ENCODE peak calls at places on chromosomes 1 and 21, in nine cellular contexts. J is frontal cortex, X is neural progenitor cell, F is cardiac muscle cell, Z is M059J, B is nephron progenitor cell, E is NCI-H1092 treated with DMSO at 0.1 percent for 48 hours, U is T1000, A is aorta. Y is an unnamed sample.

GRCh38 chr1:14929547-14930223 is 223.9 kb upstream of the TMEM51 start:
- DNase-seq in E (peak), J (no peak), A (no peak), X (no peak), F (peak), B (no peak), Z (peak), U (peak), Y (no peak)

GRCh38 chr1:94334764-94335163 is 83.4 kb upstream of the ABCD3 start:
- DNase-seq in F (no peak), X (no peak), B (no peak), Z (no peak), J (no peak), A (no peak), E (no peak), U (no peak), Y (no peak)

GRCh38 chr1:156852414-156852874 is 6.5 kb downstream of the INSRR start:
- DNase-seq in U (no peak), F (peak), J (peak), Z (peak), E (peak), B (peak), X (no peak), A (no peak), Y (peak)

GRCh38 chr1:54806931-54807611 is 5.9 kb upstream of the TTC22 start:
- DNase-seq in Z (peak), B (no peak), E (no peak), X (no peak), J (no peak), A (no peak), F (no peak), U (no peak), Y (no peak)

GRCh38 chr21:45632897-45633260 is 10.6 kb upstream of the PCBP3 start:
- DNase-seq in Z (no peak), J (no peak), X (no peak), E (no peak), U (no peak), A (peak), F (no peak), B (no peak), Y (no peak)

GRCh38 chr1:31760422-31760900 is 3.7 kb downstream of the ADGRB2 start:
- DNase-seq in J (no peak), U (no peak), X (peak), A (no peak), E (no peak), F (no peak), B (peak), Z (no peak), Y (no peak)

GRCh38 chr1:224343679-224344078 is 13.0 kb upstream of the CNIH4 start:
- DNase-seq in F (no peak), B (no peak), Z (peak), X (no peak), J (no peak), U (no peak), E (no peak), A (no peak), Y (no peak)

GRCh38 chr1:73635021-73635420 is 563.0 kb downstream of the LRRIQ3 start:
- DNase-seq in Z (no peak), X (no peak), U (no peak), J (no peak), F (no peak), A (no peak), E (no peak), B (no peak), Y (no peak)

GRCh38 chr1:62110198-62110817 is 84.3 kb upstream of the L1TD1 start:
- DNase-seq in Z (no peak), F (no peak), B (no peak), X (no peak), A (no peak), J (no peak), E (no peak), U (no peak), Y (no peak)

GRCh38 chr1:102550729-102551384 is 554.1 kb upstream of the OLFM3 start:
- DNase-seq in J (no peak), X (peak), E (no peak), Z (peak), B (peak), A (no peak), F (peak), U (no peak), Y (no peak)

GRCh38 chr1:228141871-228142615 is 2.0 kb downstream of the GUK1 start:
- DNase-seq in A (no peak), F (no peak), X (no peak), E (no peak), U (no peak), J (no peak), B (no peak), Z (peak), Y (no peak)

GRCh38 chr1:12148160-12148957 is 18.4 kb upstream of the TNFRSF1B start:
- DNase-seq in Z (peak), U (no peak), E (no peak), F (no peak), A (no peak), J (no peak), B (no peak), X (no peak), Y (no peak)

GRCh38 chr1:163076981-163077761 is 8.0 kb downstream of the RGS4 start:
- DNase-seq in Z (no peak), E (no peak), F (no peak), A (no peak), J (no peak), U (no peak), B (no peak), X (no peak), Y (no peak)

GRCh38 chr1:7641587-7642417 is 129.3 kb upstream of the VAMP3 start:
- DNase-seq in E (peak), A (no peak), J (no peak), U (no peak), F (no peak), B (peak), X (peak), Z (no peak), Y (no peak)

GRCh38 chr1:200033511-200034261 is 6.2 kb downstream of the NR5A2 start:
- DNase-seq in J (no peak), Z (no peak), A (no peak), X (peak), U (no peak), B (no peak), F (peak), E (no peak), Y (no peak)

GRCh38 chr21:31873275-31873695 is 465 bp downstream of the HUNK start:
- DNase-seq in B (peak), U (peak), Z (no peak), E (peak), A (peak), X (peak), F (no peak), J (no peak), Y (no peak)

GRCh38 chr1:115507256-115507589 is 134.5 kb upstream of the VANGL1 start:
- DNase-seq in B (peak), E (peak), J (peak), F (peak), Z (peak), U (no peak), A (no peak), X (peak), Y (no peak)

GRCh38 chr1:221812905-221813597 is 71.2 kb upstream of the DUSP10 start:
- DNase-seq in J (no peak), E (no peak), A (no peak), U (no peak), X (no peak), F (no peak), Z (no peak), B (no peak), Y (no peak)

GRCh38 chr1:36511804-36512798 is 29.4 kb upstream of the CSF3R start:
- DNase-seq in E (no peak), U (no peak), B (no peak), X (no peak), F (no peak), J (no peak), Z (peak), A (no peak), Y (no peak)

GRCh38 chr1:100950776-100951175 is 54.9 kb downstream of the SLC30A7 start:
- DNase-seq in Z (peak), X (peak), B (peak), J (no peak), A (no peak), E (no peak), F (peak), U (no peak), Y (no peak)

GRCh38 chr1:10387611-10388386 is 11.1 kb upstream of the PGD start:
- DNase-seq in X (peak), F (peak), J (no peak), Z (peak), A (no peak), E (no peak), B (no peak), U (no peak), Y (peak)

GRCh38 chr21:44454747-44455523 is at the start of gene LRRC3:
- DNase-seq in J (peak), X (peak), A (peak), E (peak), F (peak), B (peak), U (no peak), Z (no peak), Y (peak)

GRCh38 chr1:203327684-203328457 is 22.6 kb downstream of the BTG2 start:
- DNase-seq in F (peak), E (peak), Z (peak), A (no peak), J (peak), U (no peak), X (peak), B (no peak), Y (no peak)

GRCh38 chr1:42973304-42973703 is 14.6 kb upstream of the SLC2A1 start:
- DNase-seq in U (no peak), B (no peak), J (no peak), F (no peak), X (no peak), A (no peak), Z (peak), E (no peak), Y (no peak)

GRCh38 chr21:40349591-40349990 is 482.4 kb downstream of the PCP4 start:
- DNase-seq in Z (no peak), X (no peak), E (no peak), J (no peak), U (no peak), A (no peak), F (no peak), B (no peak), Y (no peak)

GRCh38 chr1:44630116-44630515 is 44.2 kb downstream of the TMEM53 start:
- DNase-seq in E (no peak), A (no peak), X (no peak), J (no peak), Z (peak), B (no peak), F (no peak), U (no peak), Y (no peak)

GRCh38 chr1:101356604-101357443 is 120.0 kb downstream of the S1PR1 start:
- DNase-seq in F (no peak), U (no peak), E (no peak), Z (no peak), X (no peak), J (no peak), A (no peak), B (no peak), Y (no peak)

GRCh38 chr1:16249838-16250241 is 12.9 kb upstream of the CPLANE2 start:
- DNase-seq in Z (peak), J (no peak), F (peak), E (peak), X (no peak), U (no peak), A (peak), B (no peak), Y (peak)

GRCh38 chr1:30976143-30976542 is 67.6 kb upstream of the SDC3 start:
- DNase-seq in X (no peak), B (no peak), E (no peak), F (peak), A (no peak), Z (peak), U (no peak), J (no peak), Y (no peak)

GRCh38 chr1:203378529-203379271 is 27.8 kb upstream of the FMOD start:
- DNase-seq in B (no peak), U (no peak), F (peak), X (no peak), J (no peak), Z (no peak), A (no peak), E (no peak), Y (no peak)